ENCODE peak calls at places on chromosomes 3 and 15, in five cellular contexts. H is amniotic stem cell; G is psoas muscle; P is DMS153; F is stimulated activated CD4-positive, alpha-beta T cell treated with anti-CD3 and anti-CD28 coated beads, Interleukin-1b, Interleukin-23, amount 100 ng/mL, for 24 hours. M is an unnamed sample.
A peak's percentile ranks its signal among the peaks of the same experiment; 100 is the strongest.

GRCh38 chr3:10160925-10161324 is 3.8 kb upstream of the IRAK2 start:
- DNase-seq in F (no peak), G (no peak), P (no peak), H (no peak), M (no peak)

GRCh38 chr3:116338713-116339112 is 106.6 kb downstream of the LSAMP start:
- DNase-seq in F (no peak), G (no peak), H (no peak), P (no peak), M (no peak)

GRCh38 chr3:30319713-30320112 is 286.7 kb upstream of the TGFBR2 start:
- DNase-seq in P (no peak), H (peak; percentile 27), G (no peak), F (no peak), M (no peak)

GRCh38 chr15:67180035-67180434 is 74.4 kb downstream of the AAGAB start:
- DNase-seq in G (no peak), P (no peak), F (no peak), H (no peak), M (no peak)

GRCh38 chr3:16516695-16517481 is 3.4 kb upstream of the RFTN1 start:
- DNase-seq in F (no peak), P (peak; percentile 6), H (peak; percentile 38), G (no peak), M (no peak)

GRCh38 chr3:50658831-50659230 is 15.9 kb upstream of the DOCK3 start:
- DNase-seq in H (no peak), G (no peak), P (no peak), F (no peak), M (no peak)

GRCh38 chr3:82496890-82497560 is 735.6 kb upstream of the GBE1 start:
- DNase-seq in F (no peak), P (no peak), H (no peak), G (no peak), M (no peak)

GRCh38 chr3:39144748-39145380 is 8.5 kb downstream of the CSRNP1 start:
- DNase-seq in F (no peak), P (no peak), G (no peak), H (no peak), M (no peak)

GRCh38 chr3:157059181-157059580 is 100.8 kb downstream of the CCNL1 start:
- DNase-seq in H (no peak), G (no peak), F (no peak), P (no peak), M (no peak)

GRCh38 chr3:32569540-32570425 is 875 bp downstream of the DYNC1LI1 start:
- DNase-seq in F (peak; percentile 17), G (peak; percentile 62), P (no peak), H (no peak), M (peak; percentile 87)

GRCh38 chr3:4464579-4464978 is 2.5 kb downstream of the SUMF1 start:
- DNase-seq in P (no peak), G (no peak), F (no peak), H (no peak), M (no peak)

GRCh38 chr15:31328425-31328998 is 1.9 kb downstream of the KLF13 start:
- DNase-seq in G (no peak), P (no peak), F (peak; percentile 56), H (peak; percentile 34), M (peak; percentile 53)

GRCh38 chr3:136008732-136009456 is 43.4 kb downstream of the PPP2R3A start:
- DNase-seq in G (no peak), H (no peak), P (no peak), F (no peak), M (no peak)

GRCh38 chr3:183824761-183825379 is 507 bp downstream of the MAP6D1 start:
- DNase-seq in G (peak; percentile 22), F (no peak), P (no peak), H (peak; percentile 13), M (peak; percentile 56)

GRCh38 chr15:34514251-34514760 is 69.1 kb downstream of the GOLGA8B start:
- DNase-seq in G (peak; percentile 25), P (no peak), F (no peak), H (no peak), M (no peak)

GRCh38 chr3:73144276-73144675 is 82.8 kb downstream of the EBLN2 start:
- DNase-seq in H (no peak), P (no peak), G (peak; percentile 23), F (no peak), M (no peak)

GRCh38 chr15:65377976-65378366 is at the start of gene IGDCC3:
- DNase-seq in H (no peak), F (no peak), P (no peak), G (no peak), M (peak; percentile 85)

GRCh38 chr3:39146611-39147373 is 6.6 kb downstream of the CSRNP1 start:
- DNase-seq in F (peak; percentile 44), G (peak; percentile 91), P (no peak), H (peak; percentile 90), M (peak; percentile 88)

GRCh38 chr15:85587707-85588441 is 206.9 kb downstream of the KLHL25 start:
- DNase-seq in F (no peak), G (no peak), P (no peak), H (no peak), M (no peak)

GRCh38 chr15:36356511-36356910 is 222.9 kb upstream of the CDIN1 start:
- DNase-seq in G (no peak), P (no peak), F (no peak), H (no peak), M (no peak)

GRCh38 chr3:106578911-106579310 is 710.1 kb upstream of the CBLB start:
- DNase-seq in P (no peak), H (no peak), G (no peak), F (no peak), M (no peak)

GRCh38 chr3:51670053-51670666 is 892 bp upstream of the TEX264 start:
- DNase-seq in H (no peak), P (no peak), G (no peak), F (no peak), M (no peak)

GRCh38 chr3:31911643-31912042 is 69.4 kb downstream of the OSBPL10 start:
- DNase-seq in H (no peak), G (no peak), F (no peak), P (no peak), M (no peak)

GRCh38 chr3:42476225-42477160 is 25.9 kb upstream of the VIPR1 start:
- DNase-seq in P (no peak), G (no peak), F (no peak), H (no peak), M (no peak)

GRCh38 chr15:78938608-78939488 is 6.0 kb downstream of the CTSH start:
- DNase-seq in G (no peak), F (no peak), H (no peak), P (no peak), M (no peak)

GRCh38 chr3:170724599-170724998 is 138.7 kb upstream of the SLC7A14 start:
- DNase-seq in H (no peak), G (peak; percentile 45), P (no peak), F (no peak), M (no peak)